ENCODE peak calls at places on chromosomes 7 and 10, in four cellular contexts. O is nucleus accumbens, E is nephron progenitor cell, R is Calu3. I is an unnamed sample.

GRCh38 chr7:98617051-98617959 is at the start of gene NPTX2:
- DNase-seq in O (peak), E (peak), R (no peak), I (no peak)

GRCh38 chr7:2802504-2803341 is 41.4 kb downstream of the GNA12 start:
- DNase-seq in O (no peak), E (no peak), R (no peak), I (no peak)

GRCh38 chr10:102208311-102209035 is 17.6 kb upstream of the ELOVL3 start:
- DNase-seq in O (no peak), E (no peak), R (no peak), I (no peak)

GRCh38 chr7:135300913-135301765 is 67.5 kb downstream of the STRA8 start:
- DNase-seq in O (no peak), E (no peak), R (no peak), I (no peak)

GRCh38 chr10:86782691-86783418 is 26.4 kb downstream of the BMPR1A start:
- DNase-seq in O (no peak), E (no peak), R (no peak), I (no peak)

GRCh38 chr7:79227035-79227434 is 226.4 kb downstream of the MAGI2 start:
- DNase-seq in O (no peak), E (no peak), R (no peak), I (no peak)

GRCh38 chr7:51327287-51327717 is 10.7 kb upstream of the COBL start:
- DNase-seq in O (no peak), E (no peak), R (no peak), I (no peak)

GRCh38 chr7:2196381-2197378 is 36.1 kb downstream of the MAD1L1 start:
- DNase-seq in O (no peak), E (no peak), R (no peak), I (no peak)

GRCh38 chr10:137606-138005 is 2.4 kb downstream of the ZMYND11 start:
- DNase-seq in O (no peak), E (no peak), R (no peak), I (no peak)

GRCh38 chr7:130430841-130431713 is 9.7 kb downstream of the CEP41 start:
- DNase-seq in O (no peak), E (peak), R (no peak), I (no peak)

GRCh38 chr10:112241651-112242341 is 41.4 kb upstream of the TECTB start:
- DNase-seq in O (no peak), E (no peak), R (no peak), I (no peak)

GRCh38 chr7:35003679-35004278 is 33.5 kb downstream of the DPY19L1 start:
- DNase-seq in O (no peak), E (peak), R (peak), I (no peak)

GRCh38 chr7:133186060-133186459 is 66.8 kb upstream of the EXOC4 start:
- DNase-seq in O (no peak), E (no peak), R (no peak), I (no peak)

GRCh38 chr7:139821349-139822115 is 7.5 kb upstream of the TBXAS1 start:
- DNase-seq in O (no peak), E (no peak), R (no peak), I (no peak)

GRCh38 chr7:95509199-95509598 is 23.5 kb downstream of the ASB4 start:
- DNase-seq in O (peak), E (peak), R (no peak), I (no peak)

GRCh38 chr7:143385891-143386781 is 5.0 kb downstream of the ZYX start:
- DNase-seq in O (no peak), E (no peak), R (no peak), I (no peak)

GRCh38 chr7:47351233-47352154 is 230.4 kb downstream of the TNS3 start:
- DNase-seq in O (no peak), E (no peak), R (no peak), I (no peak)

GRCh38 chr10:102322914-102323313 is 72.6 kb upstream of the NFKB2 start:
- DNase-seq in O (no peak), E (no peak), R (no peak), I (no peak)

GRCh38 chr10:32035038-32035437 is 21.2 kb downstream of the KIF5B start:
- DNase-seq in O (no peak), E (no peak), R (no peak), I (no peak)

GRCh38 chr10:48522011-48522765 is 82.7 kb downstream of the ARHGAP22 start:
- DNase-seq in O (no peak), E (no peak), R (no peak), I (no peak)

GRCh38 chr10:121910673-121911420 is 17.0 kb downstream of the ATE1 start:
- DNase-seq in O (no peak), E (no peak), R (no peak), I (no peak)

GRCh38 chr10:113131611-113132330 is 181.7 kb downstream of the TCF7L2 start:
- DNase-seq in O (no peak), E (no peak), R (no peak), I (no peak)

GRCh38 chr7:86975449-86975848 is 84.0 kb downstream of the ELAPOR2 start:
- DNase-seq in O (no peak), E (no peak), R (no peak), I (no peak)

GRCh38 chr10:117987242-117987909 is 59.4 kb downstream of the RAB11FIP2 start:
- DNase-seq in O (no peak), E (no peak), R (no peak), I (no peak)

GRCh38 chr10:126262971-126263370 is 125.3 kb downstream of the ADAM12 start:
- DNase-seq in O (no peak), E (no peak), R (no peak), I (no peak)

GRCh38 chr10:23516530-23516929 is 77.7 kb downstream of the OTUD1 start:
- DNase-seq in O (no peak), E (peak), R (peak), I (no peak)

GRCh38 chr7:101795461-101795860 is 22.0 kb upstream of the CUX1 start:
- DNase-seq in O (no peak), E (no peak), R (no peak), I (no peak)

GRCh38 chr10:61899045-61899444 is 2.5 kb upstream of the ARID5B start:
- DNase-seq in O (no peak), E (no peak), R (no peak), I (no peak)

GRCh38 chr7:157826566-157826965 is 489.8 kb downstream of the DNAJB6 start:
- DNase-seq in O (no peak), E (no peak), R (no peak), I (no peak)

GRCh38 chr7:141013345-141013715 is 1.4 kb downstream of the MRPS33 start:
- DNase-seq in O (no peak), E (no peak), R (no peak), I (no peak)

GRCh38 chr10:6416892-6417512 is 163.1 kb downstream of the PRKCQ start:
- DNase-seq in O (no peak), E (peak), R (peak), I (no peak)

GRCh38 chr10:57818522-57818921 is 449.2 kb downstream of the IPMK start:
- DNase-seq in O (no peak), E (no peak), R (no peak), I (no peak)

GRCh38 chr7:99707096-99707495 is 27.3 kb upstream of the CYP3A5 start:
- DNase-seq in O (no peak), E (no peak), R (no peak), I (no peak)

GRCh38 chr10:5477948-5478693 is 21.2 kb downstream of the CALML5 start:
- DNase-seq in O (no peak), E (no peak), R (no peak), I (no peak)

GRCh38 chr7:47405286-47405904 is 176.5 kb downstream of the TNS3 start:
- DNase-seq in O (no peak), E (no peak), R (no peak), I (no peak)

GRCh38 chr10:90179696-90180407 is 478.5 kb downstream of the KIF20B start:
- DNase-seq in O (no peak), E (no peak), R (peak), I (no peak)

GRCh38 chr7:85770332-85770731 is 583.5 kb upstream of the SEMA3D start:
- DNase-seq in O (no peak), E (no peak), R (no peak), I (no peak)

GRCh38 chr10:79093658-79094411 is 25.1 kb downstream of the ZMIZ1 start:
- DNase-seq in O (peak), E (no peak), R (peak), I (no peak)

GRCh38 chr7:70583965-70584883 is 547.7 kb upstream of the GALNT17 start:
- DNase-seq in O (peak), E (no peak), R (no peak), I (no peak)

I was measured in SIG-M5.